ENCODE peak calls at places on chromosomes 4 and X, in nine cellular contexts. One of them, this sample, is unnamed.

GRCh38 chrX:134636859-134637258 is 21.4 kb downstream of the PLAC1 start:
- DNase-seq in heart left ventricle: no peak
- DNase-seq in sigmoid colon: no peak
- DNase-seq in endothelial cell of umbilical vein: no peak
- DNase-seq in HCT116: no peak
- DNase-seq in breast epithelium: no peak
- DNase-seq in A549: no peak
- DNase-seq in right lobe of liver: no peak
- DNase-seq in thyroid gland: no peak
- DNase-seq in this sample: no peak

GRCh38 chr4:99180367-99181169 is 36.5 kb upstream of the ADH4 start:
- DNase-seq in heart left ventricle: no peak
- DNase-seq in right lobe of liver: no peak
- DNase-seq in HCT116: no peak
- DNase-seq in sigmoid colon: peak
- DNase-seq in thyroid gland: no peak
- DNase-seq in endothelial cell of umbilical vein: no peak
- DNase-seq in breast epithelium: no peak
- DNase-seq in A549: no peak
- DNase-seq in this sample: no peak

GRCh38 chr4:173532725-173533511 is 2.9 kb upstream of the HAND2 start:
- DNase-seq in HCT116: no peak
- DNase-seq in breast epithelium: no peak
- DNase-seq in heart left ventricle: no peak
- DNase-seq in endothelial cell of umbilical vein: no peak
- DNase-seq in right lobe of liver: no peak
- DNase-seq in A549: no peak
- DNase-seq in sigmoid colon: peak
- DNase-seq in thyroid gland: no peak
- DNase-seq in this sample: no peak

GRCh38 chr4:793941-794621 is 31.8 kb downstream of the CPLX1 start:
- DNase-seq in heart left ventricle: no peak
- DNase-seq in sigmoid colon: no peak
- DNase-seq in endothelial cell of umbilical vein: no peak
- DNase-seq in thyroid gland: no peak
- DNase-seq in A549: no peak
- DNase-seq in right lobe of liver: peak
- DNase-seq in breast epithelium: no peak
- DNase-seq in HCT116: no peak
- DNase-seq in this sample: no peak

GRCh38 chr4:149765630-149766029 is 50.0 kb downstream of the IQCM start:
- DNase-seq in right lobe of liver: no peak
- DNase-seq in A549: no peak
- DNase-seq in breast epithelium: no peak
- DNase-seq in thyroid gland: no peak
- DNase-seq in heart left ventricle: no peak
- DNase-seq in HCT116: peak
- DNase-seq in sigmoid colon: no peak
- DNase-seq in endothelial cell of umbilical vein: no peak
- DNase-seq in this sample: no peak

GRCh38 chr4:169707958-169708643 is 49.6 kb downstream of the HPF1 start:
- DNase-seq in right lobe of liver: no peak
- DNase-seq in A549: no peak
- DNase-seq in breast epithelium: no peak
- DNase-seq in HCT116: no peak
- DNase-seq in sigmoid colon: no peak
- DNase-seq in thyroid gland: no peak
- DNase-seq in endothelial cell of umbilical vein: no peak
- DNase-seq in heart left ventricle: no peak
- DNase-seq in this sample: no peak

GRCh38 chr4:74501579-74501978 is 56.6 kb downstream of the AREG start:
- DNase-seq in endothelial cell of umbilical vein: peak
- DNase-seq in heart left ventricle: no peak
- DNase-seq in HCT116: no peak
- DNase-seq in A549: no peak
- DNase-seq in thyroid gland: no peak
- DNase-seq in breast epithelium: no peak
- DNase-seq in right lobe of liver: no peak
- DNase-seq in sigmoid colon: no peak
- DNase-seq in this sample: no peak

GRCh38 chrX:103356023-103356798 is at the start of gene TCEAL9:
- DNase-seq in endothelial cell of umbilical vein: peak
- DNase-seq in right lobe of liver: peak
- DNase-seq in HCT116: peak
- DNase-seq in breast epithelium: peak
- DNase-seq in A549: peak
- DNase-seq in sigmoid colon: peak
- DNase-seq in heart left ventricle: peak
- DNase-seq in thyroid gland: peak
- DNase-seq in this sample: peak

GRCh38 chr4:5812506-5813229 is 80.2 kb downstream of the CRMP1 start:
- DNase-seq in right lobe of liver: no peak
- DNase-seq in heart left ventricle: no peak
- DNase-seq in breast epithelium: no peak
- DNase-seq in sigmoid colon: peak
- DNase-seq in thyroid gland: no peak
- DNase-seq in HCT116: peak
- DNase-seq in A549: peak
- DNase-seq in endothelial cell of umbilical vein: peak
- DNase-seq in this sample: no peak

GRCh38 chrX:55167124-55167523 is 53.0 kb upstream of the PAGE5 start:
- DNase-seq in endothelial cell of umbilical vein: no peak
- DNase-seq in A549: no peak
- DNase-seq in right lobe of liver: no peak
- DNase-seq in heart left ventricle: no peak
- DNase-seq in HCT116: peak
- DNase-seq in sigmoid colon: no peak
- DNase-seq in thyroid gland: no peak
- DNase-seq in breast epithelium: no peak
- DNase-seq in this sample: no peak

GRCh38 chr4:121696140-121696640 is 590 bp downstream of the ANXA5 start:
- DNase-seq in heart left ventricle: peak
- DNase-seq in sigmoid colon: peak
- DNase-seq in breast epithelium: peak
- DNase-seq in A549: no peak
- DNase-seq in endothelial cell of umbilical vein: peak
- DNase-seq in HCT116: no peak
- DNase-seq in thyroid gland: peak
- DNase-seq in right lobe of liver: peak
- DNase-seq in this sample: peak

GRCh38 chr4:121697626-121698025 is 846 bp upstream of the ANXA5 start:
- DNase-seq in heart left ventricle: no peak
- DNase-seq in A549: no peak
- DNase-seq in endothelial cell of umbilical vein: no peak
- DNase-seq in breast epithelium: no peak
- DNase-seq in HCT116: no peak
- DNase-seq in right lobe of liver: no peak
- DNase-seq in thyroid gland: no peak
- DNase-seq in sigmoid colon: no peak
- DNase-seq in this sample: no peak

GRCh38 chr4:121698119-121698732 is 1.4 kb upstream of the ANXA5 start:
- DNase-seq in breast epithelium: no peak
- DNase-seq in HCT116: no peak
- DNase-seq in sigmoid colon: no peak
- DNase-seq in thyroid gland: no peak
- DNase-seq in endothelial cell of umbilical vein: no peak
- DNase-seq in right lobe of liver: no peak
- DNase-seq in heart left ventricle: no peak
- DNase-seq in A549: no peak
- DNase-seq in this sample: no peak

GRCh38 chr4:121693450-121693849 is 3.3 kb downstream of the ANXA5 start:
- DNase-seq in sigmoid colon: no peak
- DNase-seq in HCT116: no peak
- DNase-seq in right lobe of liver: no peak
- DNase-seq in thyroid gland: no peak
- DNase-seq in A549: no peak
- DNase-seq in heart left ventricle: no peak
- DNase-seq in endothelial cell of umbilical vein: no peak
- DNase-seq in breast epithelium: no peak
- DNase-seq in this sample: no peak

DNA sequence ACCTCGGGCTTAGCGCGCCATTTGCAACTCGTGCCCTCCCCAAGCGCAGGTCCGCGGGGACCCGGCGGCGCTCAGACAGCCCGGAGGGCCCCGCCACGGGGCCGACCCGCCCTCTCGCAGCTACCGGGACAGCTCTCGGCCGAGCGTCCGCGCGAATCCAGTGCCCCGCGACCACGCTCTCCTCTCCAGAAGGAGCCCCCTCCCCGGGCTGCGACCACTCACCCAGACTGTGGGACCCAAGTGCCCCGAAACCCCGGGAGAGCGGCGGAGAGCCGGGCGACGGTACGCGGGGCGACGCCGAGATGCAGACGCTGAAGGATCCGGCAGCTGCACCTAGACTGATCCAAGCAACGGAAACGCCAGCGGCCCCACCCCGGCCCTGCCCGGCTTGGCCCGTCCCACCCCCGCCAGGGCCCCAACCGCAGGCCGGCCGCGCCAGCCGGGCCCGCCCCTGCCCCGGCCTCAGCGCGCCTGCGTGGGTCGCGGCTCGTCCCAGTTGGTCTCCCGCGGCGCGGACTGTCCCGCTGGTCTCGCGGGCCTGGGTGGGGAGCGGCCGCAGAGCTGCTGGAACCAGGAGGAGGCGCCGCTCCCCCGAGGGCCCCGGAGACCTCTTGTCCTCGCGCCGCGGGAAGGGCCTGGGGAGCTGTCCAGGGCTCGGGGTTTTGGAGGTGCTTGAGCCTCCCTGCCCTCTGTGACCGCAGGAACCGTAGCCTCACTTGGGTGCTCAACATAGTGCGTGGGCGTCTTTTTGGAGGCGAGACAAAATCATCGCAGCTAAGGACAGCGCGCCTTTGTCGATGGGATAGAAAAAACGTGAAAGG is at the start of gene ANXA5:
- DNase-seq in right lobe of liver: peak
- DNase-seq in breast epithelium: peak
- DNase-seq in heart left ventricle: peak
- DNase-seq in A549: peak
- DNase-seq in thyroid gland: peak
- DNase-seq in sigmoid colon: peak
- DNase-seq in endothelial cell of umbilical vein: peak
- DNase-seq in HCT116: peak
- DNase-seq in this sample: peak
- TF ChIP-seq POLR2A in right lobe of liver: peak
- TF ChIP-seq POLR2A in breast epithelium: no peak
- TF ChIP-seq POLR2A in heart left ventricle: peak
- TF ChIP-seq POLR2A in A549: peak
- TF ChIP-seq POLR2A in thyroid gland: peak
- TF ChIP-seq POLR2A in sigmoid colon: peak
- TF ChIP-seq POLR2A in endothelial cell of umbilical vein: peak
- TF ChIP-seq POLR2A in HCT116: peak
- TF ChIP-seq POLR2A in this sample: peak

DNA sequence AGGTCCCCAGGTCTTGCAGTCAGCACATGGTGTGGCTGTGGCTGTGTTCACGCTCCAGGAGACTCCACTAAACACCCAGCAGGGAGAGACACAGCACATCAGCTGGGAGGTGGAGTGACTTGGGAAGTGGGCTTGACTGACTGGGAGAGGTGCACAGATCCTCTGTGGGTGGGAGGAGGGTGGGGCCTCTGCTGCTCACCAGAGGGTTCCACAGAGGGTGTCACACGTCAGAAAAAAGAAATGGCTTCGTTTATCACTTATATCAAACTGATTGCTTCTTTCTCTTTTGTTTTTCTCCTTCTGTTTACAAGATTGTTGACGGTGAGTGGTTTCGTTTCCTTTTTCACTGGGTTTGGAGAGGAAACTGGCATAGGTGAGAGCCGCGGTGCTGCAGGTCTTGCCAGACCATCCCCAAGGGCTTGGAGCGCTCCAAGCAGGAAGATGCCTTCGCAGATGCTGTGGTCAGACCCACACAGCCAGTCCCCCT is 24.8 kb upstream of the FAM193A start:
- DNase-seq in thyroid gland: peak
- DNase-seq in A549: no peak
- DNase-seq in right lobe of liver: no peak
- DNase-seq in sigmoid colon: no peak
- DNase-seq in HCT116: no peak
- DNase-seq in endothelial cell of umbilical vein: no peak
- DNase-seq in breast epithelium: no peak
- DNase-seq in heart left ventricle: peak
- DNase-seq in this sample: no peak
- H3K27ac ChIP-seq in thyroid gland: no peak
- H3K27ac ChIP-seq in A549: no peak
- H3K27ac ChIP-seq in right lobe of liver: no peak
- H3K27ac ChIP-seq in sigmoid colon: no peak
- H3K27ac ChIP-seq in HCT116: no peak
- H3K27ac ChIP-seq in endothelial cell of umbilical vein: no peak
- H3K27ac ChIP-seq in breast epithelium: no peak
- H3K27ac ChIP-seq in heart left ventricle: no peak
- H3K27ac ChIP-seq in this sample: no peak

DNA sequence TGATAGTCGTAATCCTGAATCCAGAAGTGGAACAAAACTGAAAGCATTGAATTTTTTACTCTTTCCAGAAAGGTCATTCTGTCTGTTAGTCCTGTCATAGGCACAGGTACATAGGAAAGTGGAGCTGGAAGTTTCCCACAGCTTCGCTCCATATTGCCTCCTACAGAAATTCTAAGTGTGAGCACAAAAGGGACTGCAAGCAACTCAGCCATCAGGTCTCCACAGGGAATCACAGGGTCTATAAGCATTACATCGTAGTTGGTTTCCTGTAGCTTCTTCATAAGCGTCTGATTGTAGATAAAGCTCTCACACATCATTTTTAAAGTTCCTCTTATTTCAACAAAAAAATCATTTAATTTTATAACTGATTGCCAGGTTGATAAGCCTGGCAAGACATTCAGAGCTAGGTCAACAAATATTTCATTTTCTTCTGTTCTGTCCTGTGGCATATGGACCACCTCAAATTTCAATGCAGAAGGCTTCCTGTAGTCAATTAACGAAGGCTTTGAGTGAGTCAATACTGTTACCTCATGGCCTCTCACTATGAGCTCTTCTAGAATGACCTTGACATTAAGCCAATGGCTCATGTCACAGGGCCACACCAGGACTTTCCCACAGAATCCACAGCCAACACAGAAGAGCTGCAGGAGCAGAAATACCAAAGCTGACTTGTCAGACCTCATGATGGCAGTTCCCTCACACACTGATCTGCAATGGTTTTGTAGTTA is at the start of gene UGT2A3:
- DNase-seq in sigmoid colon: no peak
- DNase-seq in A549: no peak
- DNase-seq in heart left ventricle: no peak
- DNase-seq in thyroid gland: no peak
- DNase-seq in endothelial cell of umbilical vein: no peak
- DNase-seq in breast epithelium: no peak
- DNase-seq in HCT116: no peak
- DNase-seq in right lobe of liver: peak
- DNase-seq in this sample: peak
- TF ChIP-seq POLR2A in sigmoid colon: peak
- TF ChIP-seq POLR2A in A549: no peak
- TF ChIP-seq POLR2A in heart left ventricle: no peak
- TF ChIP-seq POLR2A in thyroid gland: no peak
- TF ChIP-seq POLR2A in endothelial cell of umbilical vein: no peak
- TF ChIP-seq POLR2A in breast epithelium: no peak
- TF ChIP-seq POLR2A in HCT116: no peak
- TF ChIP-seq POLR2A in right lobe of liver: peak
- TF ChIP-seq POLR2A in this sample: peak

DNA sequence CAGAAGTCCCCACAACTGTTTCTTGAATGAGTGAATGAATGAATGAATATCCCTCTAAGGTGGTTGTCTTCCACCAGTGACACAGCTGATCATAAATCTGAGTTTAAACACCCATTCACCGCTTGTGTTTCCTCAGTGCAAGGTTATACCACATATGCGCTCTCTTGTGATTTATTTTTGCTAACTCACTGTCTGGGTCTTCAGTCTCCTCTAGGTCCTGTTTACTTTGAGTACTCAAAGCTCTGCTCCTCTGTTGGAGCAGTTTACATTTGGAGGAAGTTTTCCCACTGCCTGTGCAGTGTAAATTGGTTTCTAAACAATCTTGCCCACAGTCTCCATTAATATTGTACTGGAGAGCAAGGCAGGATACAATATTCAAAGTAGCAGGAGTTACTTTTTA is 212.7 kb upstream of the JADE1 start:
- DNase-seq in endothelial cell of umbilical vein: no peak
- DNase-seq in thyroid gland: no peak
- DNase-seq in right lobe of liver: no peak
- DNase-seq in HCT116: no peak
- DNase-seq in sigmoid colon: no peak
- DNase-seq in breast epithelium: no peak
- DNase-seq in A549: no peak
- DNase-seq in heart left ventricle: no peak
- DNase-seq in this sample: no peak
- H3K27ac ChIP-seq in endothelial cell of umbilical vein: no peak
- H3K27ac ChIP-seq in thyroid gland: peak
- H3K27ac ChIP-seq in right lobe of liver: no peak
- H3K27ac ChIP-seq in HCT116: no peak
- H3K27ac ChIP-seq in sigmoid colon: no peak
- H3K27ac ChIP-seq in breast epithelium: no peak
- H3K27ac ChIP-seq in A549: peak
- H3K27ac ChIP-seq in heart left ventricle: no peak
- H3K27ac ChIP-seq in this sample: no peak

This sample was measured in transverse colon.